ENCODE peak calls at places on chromosomes 12 and 14, in six cellular contexts. R is left ventricle myocardium inferior; G is MG63; Y is NT2/D1; C is activated naive CD8-positive, alpha-beta T cell treated with anti-CD3 and anti-CD28 coated beads, Interleukin-2, amount 50 U/mL, for 24 hours; U is nephron progenitor cell. H is an unnamed sample.

GRCh38 chr14:54653764-54654469 is 87.0 kb downstream of the SAMD4A start:
- DNase-seq in R (peak; percentile 55), G (peak; percentile 46), Y (no peak), C (no peak), U (peak; percentile 22), H (peak; percentile 71)

GRCh38 chr12:2944401-2945047 is 14.7 kb upstream of the TEAD4 start:
- DNase-seq in R (peak; percentile 29), G (peak; percentile 11), Y (peak; percentile 86), C (peak; percentile 69), U (peak; percentile 64), H (no peak)

GRCh38 chr12:46585854-46586621 is 213.5 kb upstream of the SLC38A2 start:
- DNase-seq in R (no peak), G (peak; percentile 13), Y (peak; percentile 89), C (peak; percentile 13), U (peak; percentile 28), H (peak; percentile 59)

GRCh38 chr12:1855241-1855640 is 34.9 kb downstream of the LRTM2 start:
- DNase-seq in R (no peak), G (no peak), Y (no peak), C (no peak), U (no peak), H (no peak)

GRCh38 chr12:50390284-50390683 is 6.1 kb downstream of the FAM186A start:
- DNase-seq in R (no peak), G (peak; percentile 58), Y (no peak), C (no peak), U (no peak), H (peak; percentile 65)

GRCh38 chr12:52740591-52740990 is 36.6 kb downstream of the KRT76 start:
- DNase-seq in R (no peak), G (no peak), Y (no peak), C (no peak), U (no peak), H (no peak)

GRCh38 chr14:79080040-79080439 is 909.9 kb downstream of the NRXN3 start:
- DNase-seq in R (no peak), G (no peak), Y (no peak), C (no peak), U (no peak), H (no peak)

GRCh38 chr14:60648934-60649814 is at the start of gene SIX1:
- DNase-seq in R (peak; percentile 38), G (peak; percentile 85), Y (peak; percentile 79), C (no peak), U (peak; percentile 85), H (peak; percentile 81)

GRCh38 chr12:55068416-55069010 is 48.7 kb downstream of the NEUROD4 start:
- DNase-seq in R (no peak), G (peak; percentile 8), Y (peak; percentile 84), C (peak; percentile 19), U (peak; percentile 57), H (peak; percentile 13)

GRCh38 chr12:89073027-89073398 is 279.3 kb downstream of the DUSP6 start:
- DNase-seq in R (no peak), G (peak; percentile 79), Y (no peak), C (no peak), U (no peak), H (no peak)

GRCh38 chr14:64247186-64247585 is 47.0 kb downstream of the ESR2 start:
- DNase-seq in R (no peak), G (no peak), Y (no peak), C (no peak), U (no peak), H (no peak)

GRCh38 chr14:101259748-101260147 is 301.5 kb upstream of the DIO3 start:
- DNase-seq in R (no peak), G (no peak), Y (no peak), C (no peak), U (no peak), H (no peak)

GRCh38 chr12:19962192-19962591 is 406.1 kb upstream of the PDE3A start:
- DNase-seq in R (no peak), G (no peak), Y (no peak), C (no peak), U (no peak), H (no peak)

GRCh38 chr14:23351681-23352505 is 794 bp downstream of the SLC22A17 start:
- DNase-seq in R (no peak), G (no peak), Y (no peak), C (peak; percentile 20), U (peak; percentile 56), H (no peak)

GRCh38 chr12:109393437-109394345 is 46.0 kb downstream of the MYO1H start:
- DNase-seq in R (no peak), G (peak; percentile 19), Y (peak; percentile 68), C (peak; percentile 21), U (peak; percentile 52), H (no peak)

GRCh38 chr12:109518820-109519665 is 41.6 kb downstream of the UBE3B start:
- DNase-seq in R (peak; percentile 59), G (peak; percentile 52), Y (peak; percentile 42), C (peak; percentile 60), U (peak; percentile 75), H (peak; percentile 66)

GRCh38 chr12:33296529-33296928 is 143.1 kb downstream of the SYT10 start:
- DNase-seq in R (no peak), G (no peak), Y (no peak), C (no peak), U (no peak), H (no peak)

GRCh38 chr12:49967042-49967776 is 5.5 kb downstream of the AQP5 start:
- DNase-seq in R (peak; percentile 89), G (peak; percentile 70), Y (peak; percentile 82), C (peak; percentile 96), U (peak; percentile 97), H (peak; percentile 79)

GRCh38 chr12:105759172-105759571 is 379.6 kb downstream of the NUAK1 start:
- DNase-seq in R (no peak), G (no peak), Y (no peak), C (no peak), U (no peak), H (no peak)

GRCh38 chr14:43934102-43934501 is 573.0 kb downstream of the FSCB start:
- DNase-seq in R (no peak), G (no peak), Y (no peak), C (no peak), U (no peak), H (no peak)

GRCh38 chr12:42729532-42729895 is 140.0 kb upstream of the PRICKLE1 start:
- DNase-seq in R (no peak), G (no peak), Y (no peak), C (no peak), U (no peak), H (no peak)

GRCh38 chr14:44720707-44721106 is 213.6 kb upstream of the FSCB start:
- DNase-seq in R (no peak), G (no peak), Y (no peak), C (no peak), U (no peak), H (no peak)

GRCh38 chr12:22916241-22916640 is 291.3 kb downstream of the ETNK1 start:
- DNase-seq in R (no peak), G (no peak), Y (no peak), C (no peak), U (no peak), H (no peak)

GRCh38 chr12:87953257-87953860 is 75.8 kb downstream of the C12orf50 start:
- DNase-seq in R (no peak), G (no peak), Y (peak; percentile 30), C (no peak), U (peak; percentile 26), H (peak; percentile 7)

GRCh38 chr14:90272523-90272922 is 16.2 kb downstream of the PSMC1 start:
- DNase-seq in R (no peak), G (no peak), Y (no peak), C (no peak), U (no peak), H (peak; percentile 18)

GRCh38 chr14:103726474-103726873 is 10.9 kb downstream of the ZFYVE21 start:
- DNase-seq in R (no peak), G (no peak), Y (no peak), C (no peak), U (no peak), H (no peak)

GRCh38 chr12:53062011-53062961 is 12.4 kb downstream of the TNS2 start:
- DNase-seq in R (no peak), G (no peak), Y (no peak), C (no peak), U (no peak), H (no peak)

GRCh38 chr14:57871487-57872080 is 5.7 kb upstream of the SLC35F4 start:
- DNase-seq in R (no peak), G (peak; percentile 25), Y (peak; percentile 18), C (no peak), U (peak; percentile 35), H (no peak)